ENCODE peak calls at places on chromosomes 2 and 18, in six cellular contexts. One of them, this sample, is unnamed.

GRCh38 chr2:120606931-120607330 is 128.7 kb upstream of the GLI2 start:
- DNase-seq in Calu3: no peak
- DNase-seq in SW 1271: no peak
- DNase-seq in psoas muscle: no peak
- DNase-seq in stimulated activated naive CD8-positive, alpha-beta T cell treated with anti-CD3 and anti-CD28 coated beads, Interleukin-15, Interleukin-2, amounts not matched to agents 100 U/mL and 50 U/mL, for 24 hours: no peak
- DNase-seq in KBM-7: no peak
- DNase-seq in this sample: no peak

GRCh38 chr2:174083843-174084458 is 118.8 kb upstream of the SP3 start:
- DNase-seq in KBM-7: no peak
- DNase-seq in stimulated activated naive CD8-positive, alpha-beta T cell treated with anti-CD3 and anti-CD28 coated beads, Interleukin-15, Interleukin-2, amounts not matched to agents 100 U/mL and 50 U/mL, for 24 hours: no peak
- DNase-seq in Calu3: no peak
- DNase-seq in psoas muscle: no peak
- DNase-seq in SW 1271: no peak
- DNase-seq in this sample: no peak

GRCh38 chr2:85161626-85161960 is 28.4 kb downstream of the TCF7L1 start:
- DNase-seq in SW 1271: no peak
- DNase-seq in KBM-7: no peak
- DNase-seq in psoas muscle: no peak
- DNase-seq in Calu3: no peak
- DNase-seq in stimulated activated naive CD8-positive, alpha-beta T cell treated with anti-CD3 and anti-CD28 coated beads, Interleukin-15, Interleukin-2, amounts not matched to agents 100 U/mL and 50 U/mL, for 24 hours: no peak
- DNase-seq in this sample: no peak

GRCh38 chr18:57523171-57523956 is 63.1 kb downstream of the FECH start:
- DNase-seq in Calu3: no peak
- DNase-seq in SW 1271: no peak
- DNase-seq in KBM-7: peak
- DNase-seq in psoas muscle: no peak
- DNase-seq in stimulated activated naive CD8-positive, alpha-beta T cell treated with anti-CD3 and anti-CD28 coated beads, Interleukin-15, Interleukin-2, amounts not matched to agents 100 U/mL and 50 U/mL, for 24 hours: no peak
- DNase-seq in this sample: peak

GRCh38 chr2:183269956-183270355 is 145.7 kb downstream of the NUP35 start:
- DNase-seq in stimulated activated naive CD8-positive, alpha-beta T cell treated with anti-CD3 and anti-CD28 coated beads, Interleukin-15, Interleukin-2, amounts not matched to agents 100 U/mL and 50 U/mL, for 24 hours: no peak
- DNase-seq in Calu3: no peak
- DNase-seq in SW 1271: no peak
- DNase-seq in KBM-7: no peak
- DNase-seq in psoas muscle: no peak
- DNase-seq in this sample: no peak

GRCh38 chr2:205133544-205133943 is 548.8 kb upstream of the NRP2 start:
- DNase-seq in SW 1271: no peak
- DNase-seq in KBM-7: no peak
- DNase-seq in Calu3: no peak
- DNase-seq in stimulated activated naive CD8-positive, alpha-beta T cell treated with anti-CD3 and anti-CD28 coated beads, Interleukin-15, Interleukin-2, amounts not matched to agents 100 U/mL and 50 U/mL, for 24 hours: no peak
- DNase-seq in psoas muscle: peak
- DNase-seq in this sample: no peak

GRCh38 chr2:61948661-61949457 is 43.4 kb downstream of the COMMD1 start:
- DNase-seq in SW 1271: no peak
- DNase-seq in stimulated activated naive CD8-positive, alpha-beta T cell treated with anti-CD3 and anti-CD28 coated beads, Interleukin-15, Interleukin-2, amounts not matched to agents 100 U/mL and 50 U/mL, for 24 hours: no peak
- DNase-seq in psoas muscle: no peak
- DNase-seq in Calu3: no peak
- DNase-seq in KBM-7: no peak
- DNase-seq in this sample: no peak

GRCh38 chr18:12057419-12058039 is 36.1 kb upstream of the ANKRD62 start:
- DNase-seq in KBM-7: no peak
- DNase-seq in stimulated activated naive CD8-positive, alpha-beta T cell treated with anti-CD3 and anti-CD28 coated beads, Interleukin-15, Interleukin-2, amounts not matched to agents 100 U/mL and 50 U/mL, for 24 hours: no peak
- DNase-seq in psoas muscle: no peak
- DNase-seq in SW 1271: no peak
- DNase-seq in Calu3: no peak
- DNase-seq in this sample: peak

GRCh38 chr2:190912731-190913130 is 32.1 kb downstream of the GLS start:
- DNase-seq in KBM-7: no peak
- DNase-seq in stimulated activated naive CD8-positive, alpha-beta T cell treated with anti-CD3 and anti-CD28 coated beads, Interleukin-15, Interleukin-2, amounts not matched to agents 100 U/mL and 50 U/mL, for 24 hours: no peak
- DNase-seq in Calu3: no peak
- DNase-seq in psoas muscle: no peak
- DNase-seq in SW 1271: no peak
- DNase-seq in this sample: no peak

GRCh38 chr2:71614976-71615768 is 161.8 kb downstream of the DYSF start:
- DNase-seq in KBM-7: no peak
- DNase-seq in SW 1271: no peak
- DNase-seq in psoas muscle: peak
- DNase-seq in Calu3: no peak
- DNase-seq in stimulated activated naive CD8-positive, alpha-beta T cell treated with anti-CD3 and anti-CD28 coated beads, Interleukin-15, Interleukin-2, amounts not matched to agents 100 U/mL and 50 U/mL, for 24 hours: no peak
- DNase-seq in this sample: peak

GRCh38 chr2:134365356-134365755 is 111.5 kb downstream of the MGAT5 start:
- DNase-seq in KBM-7: no peak
- DNase-seq in stimulated activated naive CD8-positive, alpha-beta T cell treated with anti-CD3 and anti-CD28 coated beads, Interleukin-15, Interleukin-2, amounts not matched to agents 100 U/mL and 50 U/mL, for 24 hours: no peak
- DNase-seq in Calu3: peak
- DNase-seq in SW 1271: no peak
- DNase-seq in psoas muscle: no peak
- DNase-seq in this sample: no peak

GRCh38 chr2:43083710-43084698 is 142.4 kb downstream of the ZFP36L2 start:
- DNase-seq in SW 1271: no peak
- DNase-seq in Calu3: no peak
- DNase-seq in psoas muscle: peak
- DNase-seq in KBM-7: peak
- DNase-seq in stimulated activated naive CD8-positive, alpha-beta T cell treated with anti-CD3 and anti-CD28 coated beads, Interleukin-15, Interleukin-2, amounts not matched to agents 100 U/mL and 50 U/mL, for 24 hours: no peak
- DNase-seq in this sample: no peak

GRCh38 chr2:40466926-40467325 is 15.0 kb upstream of the SLC8A1 start:
- DNase-seq in psoas muscle: no peak
- DNase-seq in KBM-7: no peak
- DNase-seq in Calu3: no peak
- DNase-seq in SW 1271: no peak
- DNase-seq in stimulated activated naive CD8-positive, alpha-beta T cell treated with anti-CD3 and anti-CD28 coated beads, Interleukin-15, Interleukin-2, amounts not matched to agents 100 U/mL and 50 U/mL, for 24 hours: no peak
- DNase-seq in this sample: no peak

GRCh38 chr18:38042496-38042895 is 476.9 kb upstream of the CELF4 start:
- DNase-seq in SW 1271: no peak
- DNase-seq in KBM-7: no peak
- DNase-seq in stimulated activated naive CD8-positive, alpha-beta T cell treated with anti-CD3 and anti-CD28 coated beads, Interleukin-15, Interleukin-2, amounts not matched to agents 100 U/mL and 50 U/mL, for 24 hours: no peak
- DNase-seq in Calu3: no peak
- DNase-seq in psoas muscle: no peak
- DNase-seq in this sample: no peak

GRCh38 chr2:98502556-98503335 is 58.1 kb downstream of the INPP4A start:
- DNase-seq in KBM-7: no peak
- DNase-seq in Calu3: no peak
- DNase-seq in stimulated activated naive CD8-positive, alpha-beta T cell treated with anti-CD3 and anti-CD28 coated beads, Interleukin-15, Interleukin-2, amounts not matched to agents 100 U/mL and 50 U/mL, for 24 hours: no peak
- DNase-seq in psoas muscle: no peak
- DNase-seq in SW 1271: no peak
- DNase-seq in this sample: no peak

GRCh38 chr2:29802976-29803375 is 118.4 kb downstream of the ALK start:
- DNase-seq in stimulated activated naive CD8-positive, alpha-beta T cell treated with anti-CD3 and anti-CD28 coated beads, Interleukin-15, Interleukin-2, amounts not matched to agents 100 U/mL and 50 U/mL, for 24 hours: no peak
- DNase-seq in KBM-7: no peak
- DNase-seq in SW 1271: no peak
- DNase-seq in Calu3: no peak
- DNase-seq in psoas muscle: no peak
- DNase-seq in this sample: no peak

GRCh38 chr2:201396595-201396994 is 39.5 kb upstream of the FLACC1 start:
- DNase-seq in KBM-7: no peak
- DNase-seq in stimulated activated naive CD8-positive, alpha-beta T cell treated with anti-CD3 and anti-CD28 coated beads, Interleukin-15, Interleukin-2, amounts not matched to agents 100 U/mL and 50 U/mL, for 24 hours: no peak
- DNase-seq in SW 1271: no peak
- DNase-seq in Calu3: no peak
- DNase-seq in psoas muscle: no peak
- DNase-seq in this sample: no peak

GRCh38 chr2:6667326-6667725 is 198.4 kb downstream of the CMPK2 start:
- DNase-seq in stimulated activated naive CD8-positive, alpha-beta T cell treated with anti-CD3 and anti-CD28 coated beads, Interleukin-15, Interleukin-2, amounts not matched to agents 100 U/mL and 50 U/mL, for 24 hours: no peak
- DNase-seq in psoas muscle: no peak
- DNase-seq in KBM-7: no peak
- DNase-seq in SW 1271: no peak
- DNase-seq in Calu3: no peak
- DNase-seq in this sample: no peak

GRCh38 chr2:138291805-138292204 is 209.8 kb upstream of the SPOPL start:
- DNase-seq in stimulated activated naive CD8-positive, alpha-beta T cell treated with anti-CD3 and anti-CD28 coated beads, Interleukin-15, Interleukin-2, amounts not matched to agents 100 U/mL and 50 U/mL, for 24 hours: no peak
- DNase-seq in Calu3: no peak
- DNase-seq in KBM-7: no peak
- DNase-seq in psoas muscle: no peak
- DNase-seq in SW 1271: no peak
- DNase-seq in this sample: no peak

GRCh38 chr2:27606611-27607010 is 22.2 kb downstream of the CCDC121 start:
- DNase-seq in SW 1271: no peak
- DNase-seq in KBM-7: no peak
- DNase-seq in psoas muscle: no peak
- DNase-seq in Calu3: no peak
- DNase-seq in stimulated activated naive CD8-positive, alpha-beta T cell treated with anti-CD3 and anti-CD28 coated beads, Interleukin-15, Interleukin-2, amounts not matched to agents 100 U/mL and 50 U/mL, for 24 hours: no peak
- DNase-seq in this sample: no peak

GRCh38 chr18:28127228-28127627 is 49.7 kb downstream of the CDH2 start:
- DNase-seq in KBM-7: no peak
- DNase-seq in psoas muscle: no peak
- DNase-seq in SW 1271: no peak
- DNase-seq in Calu3: no peak
- DNase-seq in stimulated activated naive CD8-positive, alpha-beta T cell treated with anti-CD3 and anti-CD28 coated beads, Interleukin-15, Interleukin-2, amounts not matched to agents 100 U/mL and 50 U/mL, for 24 hours: no peak
- DNase-seq in this sample: no peak

GRCh38 chr18:79632765-79633164 is 46.8 kb upstream of the CTDP1 start:
- DNase-seq in psoas muscle: no peak
- DNase-seq in Calu3: no peak
- DNase-seq in KBM-7: no peak
- DNase-seq in SW 1271: no peak
- DNase-seq in stimulated activated naive CD8-positive, alpha-beta T cell treated with anti-CD3 and anti-CD28 coated beads, Interleukin-15, Interleukin-2, amounts not matched to agents 100 U/mL and 50 U/mL, for 24 hours: no peak
- DNase-seq in this sample: no peak

GRCh38 chr2:238285653-238286082 is 2.7 kb downstream of the PER2 start:
- DNase-seq in psoas muscle: peak
- DNase-seq in KBM-7: no peak
- DNase-seq in SW 1271: no peak
- DNase-seq in Calu3: peak
- DNase-seq in stimulated activated naive CD8-positive, alpha-beta T cell treated with anti-CD3 and anti-CD28 coated beads, Interleukin-15, Interleukin-2, amounts not matched to agents 100 U/mL and 50 U/mL, for 24 hours: no peak
- DNase-seq in this sample: peak

GRCh38 chr2:44964704-44965343 is 23.3 kb downstream of the SIX3 start:
- DNase-seq in KBM-7: no peak
- DNase-seq in psoas muscle: no peak
- DNase-seq in Calu3: peak
- DNase-seq in stimulated activated naive CD8-positive, alpha-beta T cell treated with anti-CD3 and anti-CD28 coated beads, Interleukin-15, Interleukin-2, amounts not matched to agents 100 U/mL and 50 U/mL, for 24 hours: no peak
- DNase-seq in SW 1271: no peak
- DNase-seq in this sample: no peak

GRCh38 chr2:156253765-156254164 is 78.8 kb downstream of the NR4A2 start:
- DNase-seq in stimulated activated naive CD8-positive, alpha-beta T cell treated with anti-CD3 and anti-CD28 coated beads, Interleukin-15, Interleukin-2, amounts not matched to agents 100 U/mL and 50 U/mL, for 24 hours: no peak
- DNase-seq in Calu3: no peak
- DNase-seq in SW 1271: no peak
- DNase-seq in KBM-7: no peak
- DNase-seq in psoas muscle: no peak
- DNase-seq in this sample: no peak

GRCh38 chr2:68684197-68684596 is 40.8 kb downstream of the PROKR1 start:
- DNase-seq in psoas muscle: no peak
- DNase-seq in SW 1271: no peak
- DNase-seq in KBM-7: no peak
- DNase-seq in Calu3: no peak
- DNase-seq in stimulated activated naive CD8-positive, alpha-beta T cell treated with anti-CD3 and anti-CD28 coated beads, Interleukin-15, Interleukin-2, amounts not matched to agents 100 U/mL and 50 U/mL, for 24 hours: no peak
- DNase-seq in this sample: no peak

GRCh38 chr2:240523451-240524281 is 34.1 kb downstream of the ANKMY1 start:
- DNase-seq in Calu3: no peak
- DNase-seq in psoas muscle: no peak
- DNase-seq in stimulated activated naive CD8-positive, alpha-beta T cell treated with anti-CD3 and anti-CD28 coated beads, Interleukin-15, Interleukin-2, amounts not matched to agents 100 U/mL and 50 U/mL, for 24 hours: no peak
- DNase-seq in KBM-7: no peak
- DNase-seq in SW 1271: no peak
- DNase-seq in this sample: peak

GRCh38 chr2:211371465-211371864 is 815.1 kb downstream of the CPS1 start:
- DNase-seq in psoas muscle: no peak
- DNase-seq in SW 1271: no peak
- DNase-seq in Calu3: no peak
- DNase-seq in KBM-7: no peak
- DNase-seq in stimulated activated naive CD8-positive, alpha-beta T cell treated with anti-CD3 and anti-CD28 coated beads, Interleukin-15, Interleukin-2, amounts not matched to agents 100 U/mL and 50 U/mL, for 24 hours: no peak
- DNase-seq in this sample: no peak

GRCh38 chr18:68104036-68104435 is 587.5 kb upstream of the DSEL start:
- DNase-seq in stimulated activated naive CD8-positive, alpha-beta T cell treated with anti-CD3 and anti-CD28 coated beads, Interleukin-15, Interleukin-2, amounts not matched to agents 100 U/mL and 50 U/mL, for 24 hours: no peak
- DNase-seq in SW 1271: no peak
- DNase-seq in KBM-7: no peak
- DNase-seq in psoas muscle: no peak
- DNase-seq in Calu3: no peak
- DNase-seq in this sample: no peak

GRCh38 chr2:58447586-58447985 is 206.5 kb upstream of the FANCL start:
- DNase-seq in SW 1271: no peak
- DNase-seq in Calu3: no peak
- DNase-seq in psoas muscle: no peak
- DNase-seq in KBM-7: no peak
- DNase-seq in stimulated activated naive CD8-positive, alpha-beta T cell treated with anti-CD3 and anti-CD28 coated beads, Interleukin-15, Interleukin-2, amounts not matched to agents 100 U/mL and 50 U/mL, for 24 hours: no peak
- DNase-seq in this sample: no peak

GRCh38 chr2:64645014-64645418 is 8.7 kb downstream of the SERTAD2 start:
- DNase-seq in KBM-7: peak
- DNase-seq in stimulated activated naive CD8-positive, alpha-beta T cell treated with anti-CD3 and anti-CD28 coated beads, Interleukin-15, Interleukin-2, amounts not matched to agents 100 U/mL and 50 U/mL, for 24 hours: peak
- DNase-seq in SW 1271: peak
- DNase-seq in Calu3: peak
- DNase-seq in psoas muscle: no peak
- DNase-seq in this sample: peak

GRCh38 chr2:168165418-168165817 is 82.0 kb downstream of the STK39 start:
- DNase-seq in stimulated activated naive CD8-positive, alpha-beta T cell treated with anti-CD3 and anti-CD28 coated beads, Interleukin-15, Interleukin-2, amounts not matched to agents 100 U/mL and 50 U/mL, for 24 hours: peak
- DNase-seq in Calu3: no peak
- DNase-seq in SW 1271: no peak
- DNase-seq in KBM-7: no peak
- DNase-seq in psoas muscle: no peak
- DNase-seq in this sample: no peak

GRCh38 chr18:48786621-48787522 is 163.9 kb downstream of the SMAD7 start:
- DNase-seq in psoas muscle: no peak
- DNase-seq in KBM-7: no peak
- DNase-seq in stimulated activated naive CD8-positive, alpha-beta T cell treated with anti-CD3 and anti-CD28 coated beads, Interleukin-15, Interleukin-2, amounts not matched to agents 100 U/mL and 50 U/mL, for 24 hours: no peak
- DNase-seq in SW 1271: no peak
- DNase-seq in Calu3: no peak
- DNase-seq in this sample: no peak

GRCh38 chr2:67471681-67472080 is 74.5 kb downstream of the ETAA1 start:
- DNase-seq in KBM-7: no peak
- DNase-seq in SW 1271: no peak
- DNase-seq in psoas muscle: no peak
- DNase-seq in stimulated activated naive CD8-positive, alpha-beta T cell treated with anti-CD3 and anti-CD28 coated beads, Interleukin-15, Interleukin-2, amounts not matched to agents 100 U/mL and 50 U/mL, for 24 hours: no peak
- DNase-seq in Calu3: no peak
- DNase-seq in this sample: no peak

GRCh38 chr18:63542069-63542468 is at the start of gene SERPINB12:
- DNase-seq in psoas muscle: no peak
- DNase-seq in SW 1271: no peak
- DNase-seq in KBM-7: no peak
- DNase-seq in Calu3: no peak
- DNase-seq in stimulated activated naive CD8-positive, alpha-beta T cell treated with anti-CD3 and anti-CD28 coated beads, Interleukin-15, Interleukin-2, amounts not matched to agents 100 U/mL and 50 U/mL, for 24 hours: no peak
- DNase-seq in this sample: no peak

GRCh38 chr2:196369967-196370366 is 198.6 kb upstream of the STK17B start:
- DNase-seq in SW 1271: no peak
- DNase-seq in KBM-7: no peak
- DNase-seq in Calu3: no peak
- DNase-seq in psoas muscle: no peak
- DNase-seq in stimulated activated naive CD8-positive, alpha-beta T cell treated with anti-CD3 and anti-CD28 coated beads, Interleukin-15, Interleukin-2, amounts not matched to agents 100 U/mL and 50 U/mL, for 24 hours: no peak
- DNase-seq in this sample: no peak